ENCODE peak calls at places on chromosome 15, in eight cellular contexts. L, D, F, X, C, U, W and E are unnamed samples.

GRCh38 chr15:65204931-65205655 is 6.2 kb downstream of the CILP start:
- DNase-seq in L (no peak), D (no peak), F (no peak), X (no peak), C (no peak), U (no peak), W (no peak), E (no peak)

GRCh38 chr15:87672309-87672897 is 584.1 kb downstream of the NTRK3 start:
- DNase-seq in L (peak), D (peak), F (no peak), X (peak), C (no peak), U (peak), W (no peak), E (no peak)

GRCh38 chr15:59843609-59844008 is 154.5 kb upstream of the BNIP2 start:
- DNase-seq in L (no peak), D (no peak), F (no peak), X (no peak), C (no peak), U (no peak), W (no peak), E (no peak)

GRCh38 chr15:35725353-35725752 is 179.4 kb upstream of the DPH6 start:
- DNase-seq in L (peak), D (no peak), F (no peak), X (no peak), C (no peak), U (peak), W (no peak), E (no peak)

GRCh38 chr15:45869034-45869668 is 234.3 kb downstream of the SQOR start:
- DNase-seq in L (no peak), D (no peak), F (no peak), X (no peak), C (no peak), U (no peak), W (no peak), E (no peak)

GRCh38 chr15:59166601-59167265 is 39.9 kb upstream of the LDHAL6B start:
- DNase-seq in L (no peak), D (no peak), F (no peak), X (no peak), C (no peak), U (no peak), W (no peak), E (no peak)

GRCh38 chr15:29568840-29569532 is 253.3 kb downstream of the TJP1 start:
- DNase-seq in L (peak), D (no peak), F (no peak), X (peak), C (no peak), U (peak), W (no peak), E (no peak)

GRCh38 chr15:96350884-96351639 is 20.6 kb downstream of the NR2F2 start:
- DNase-seq in L (no peak), D (no peak), F (no peak), X (no peak), C (no peak), U (peak), W (no peak), E (no peak)

GRCh38 chr15:90607361-90607760 is 77.6 kb downstream of the CRTC3 start:
- DNase-seq in L (no peak), D (no peak), F (no peak), X (no peak), C (no peak), U (no peak), W (no peak), E (no peak)

GRCh38 chr15:24879492-24879891 is 75.3 kb upstream of the SNRPN start:
- DNase-seq in L (no peak), D (no peak), F (no peak), X (no peak), C (no peak), U (no peak), W (no peak), E (no peak)

GRCh38 chr15:40859206-40859851 is 14.7 kb downstream of the RHOV start:
- DNase-seq in L (peak), D (peak), F (no peak), X (peak), C (peak), U (peak), W (peak), E (peak)

GRCh38 chr15:75342221-75342620 is 4.6 kb upstream of the NEIL1 start:
- DNase-seq in L (no peak), D (no peak), F (no peak), X (no peak), C (no peak), U (no peak), W (no peak), E (no peak)

GRCh38 chr15:41629436-41629835 is 30.8 kb upstream of the MGA start:
- DNase-seq in L (no peak), D (no peak), F (no peak), X (no peak), C (no peak), U (peak), W (no peak), E (no peak)

GRCh38 chr15:64050281-64051092 is 4.2 kb upstream of the DAPK2 start:
- DNase-seq in L (no peak), D (no peak), F (peak), X (no peak), C (no peak), U (no peak), W (no peak), E (no peak)

GRCh38 chr15:60969658-60970057 is 259.4 kb downstream of the RORA start:
- DNase-seq in L (no peak), D (no peak), F (no peak), X (no peak), C (no peak), U (no peak), W (no peak), E (no peak)

GRCh38 chr15:55282284-55282833 is 7.3 kb downstream of the RAB27A start:
- DNase-seq in L (peak), D (no peak), F (no peak), X (no peak), C (peak), U (peak), W (peak), E (no peak)

GRCh38 chr15:33963831-33964664 is 4.2 kb upstream of the CHRM5 start:
- DNase-seq in L (peak), D (no peak), F (no peak), X (no peak), C (no peak), U (peak), W (peak), E (no peak)

GRCh38 chr15:35999211-35999610 is 453.2 kb upstream of the DPH6 start:
- DNase-seq in L (no peak), D (no peak), F (no peak), X (no peak), C (no peak), U (no peak), W (no peak), E (no peak)

GRCh38 chr15:32803631-32804030 is 85.8 kb downstream of the GREM1 start:
- DNase-seq in L (peak), D (no peak), F (no peak), X (no peak), C (no peak), U (peak), W (no peak), E (no peak)

GRCh38 chr15:98308117-98308516 is 340.2 kb upstream of the IGF1R start:
- DNase-seq in L (no peak), D (no peak), F (no peak), X (no peak), C (no peak), U (no peak), W (no peak), E (no peak)

GRCh38 chr15:91099616-91100560 is at the start of gene SV2B:
- DNase-seq in L (peak), D (peak), F (no peak), X (peak), C (peak), U (peak), W (no peak), E (peak)

GRCh38 chr15:27730878-27731277 is 368.2 kb downstream of the OCA2 start:
- DNase-seq in L (no peak), D (no peak), F (no peak), X (no peak), C (no peak), U (no peak), W (no peak), E (no peak)

GRCh38 chr15:28017423-28017924 is 81.6 kb downstream of the OCA2 start:
- DNase-seq in L (no peak), D (no peak), F (peak), X (no peak), C (no peak), U (no peak), W (no peak), E (no peak)